ENCODE peak calls at places on chromosomes 2 and 18, in ten cellular contexts. H is breast epithelium, Q is endodermal cell, S is colonic mucosa, F is fibroblast of lung, P is body of pancreas, D is transverse colon, L is MM.1S, G is stomach, V is lower lobe of right lung. N is an unnamed sample.

GRCh38 chr2:3751281-3751680 is 47.9 kb downstream of the DCDC2C start:
- DNase-seq in G (no peak), H (no peak), L (no peak), Q (peak; percentile 37), V (no peak), F (no peak), D (no peak), S (no peak), P (no peak), N (no peak)

GRCh38 chr2:112033600-112033999 is 21.5 kb upstream of the TMEM87B start:
- DNase-seq in D (no peak), H (no peak), L (no peak), F (peak; percentile 75), G (no peak), S (no peak), Q (no peak), V (peak; percentile 49), P (peak; percentile 59), N (no peak)

GRCh38 chr2:45029215-45029614 is 20.0 kb upstream of the SIX2 start:
- DNase-seq in V (no peak), S (no peak), P (no peak), L (no peak), H (no peak), G (no peak), Q (no peak), D (no peak), F (no peak), N (no peak)

GRCh38 chr2:240348522-240348921 is 86.9 kb upstream of the GPC1 start:
- DNase-seq in F (peak; percentile 10), V (no peak), P (no peak), S (no peak), D (no peak), H (no peak), Q (no peak), L (peak; percentile 52), G (no peak), N (no peak)

GRCh38 chr2:1046067-1046466 is 95.4 kb downstream of the SNTG2 start:
- DNase-seq in L (no peak), H (no peak), P (no peak), G (no peak), D (no peak), V (no peak), S (no peak), F (no peak), Q (no peak), N (no peak)

GRCh38 chr18:76420888-76421287 is 74.2 kb downstream of the ZNF516 start:
- DNase-seq in V (no peak), G (no peak), Q (no peak), F (no peak), H (no peak), D (no peak), L (no peak), S (no peak), P (no peak), N (no peak)

GRCh38 chr2:73998451-73998850 is 13.7 kb downstream of the TET3 start:
- DNase-seq in H (no peak), P (no peak), D (no peak), G (no peak), Q (no peak), V (no peak), F (no peak), S (no peak), L (no peak), N (no peak)

GRCh38 chr2:26772064-26773001 is 8.2 kb downstream of the SLC35F6 start:
- DNase-seq in G (peak; percentile 96), P (peak; percentile 95), F (peak; percentile 24), S (peak; percentile 94), D (peak; percentile 92), V (peak; percentile 91), H (peak; percentile 95), L (no peak), Q (no peak), N (peak; percentile 32)

GRCh38 chr2:109129356-109129920 is 433 bp downstream of the SH3RF3 start:
- DNase-seq in H (no peak), Q (peak; percentile 74), L (peak; percentile 44), F (peak; percentile 52), D (no peak), V (peak; percentile 47), G (no peak), P (no peak), S (peak; percentile 21), N (no peak)

GRCh38 chr2:160471950-160472349 is 21.7 kb downstream of the RBMS1 start:
- DNase-seq in D (no peak), V (no peak), S (no peak), L (no peak), F (no peak), G (no peak), P (no peak), Q (no peak), H (no peak), N (no peak)

GRCh38 chr2:171798156-171798815 is 95.8 kb downstream of the SLC25A12 start:
- DNase-seq in S (no peak), D (no peak), Q (no peak), H (no peak), F (peak; percentile 75), L (no peak), P (no peak), G (no peak), V (no peak), N (peak; percentile 35)

GRCh38 chr2:47336259-47337238 is 66.4 kb upstream of the MSH2 start:
- DNase-seq in S (peak; percentile 61), D (peak; percentile 22), H (no peak), L (no peak), G (no peak), Q (peak; percentile 66), V (no peak), P (no peak), F (peak; percentile 42), N (no peak)

GRCh38 chr18:68840554-68841263 is 42.8 kb downstream of the CCDC102B start:
- DNase-seq in D (no peak), H (no peak), Q (no peak), L (no peak), G (no peak), P (peak; percentile 49), V (no peak), S (no peak), F (peak; percentile 96), N (peak; percentile 85)

GRCh38 chr2:196066794-196067382 is 1.7 kb downstream of the DNAH7 start:
- DNase-seq in H (no peak), V (no peak), S (no peak), Q (no peak), G (no peak), D (no peak), P (no peak), L (peak; percentile 44), F (no peak), N (no peak)

DNA sequence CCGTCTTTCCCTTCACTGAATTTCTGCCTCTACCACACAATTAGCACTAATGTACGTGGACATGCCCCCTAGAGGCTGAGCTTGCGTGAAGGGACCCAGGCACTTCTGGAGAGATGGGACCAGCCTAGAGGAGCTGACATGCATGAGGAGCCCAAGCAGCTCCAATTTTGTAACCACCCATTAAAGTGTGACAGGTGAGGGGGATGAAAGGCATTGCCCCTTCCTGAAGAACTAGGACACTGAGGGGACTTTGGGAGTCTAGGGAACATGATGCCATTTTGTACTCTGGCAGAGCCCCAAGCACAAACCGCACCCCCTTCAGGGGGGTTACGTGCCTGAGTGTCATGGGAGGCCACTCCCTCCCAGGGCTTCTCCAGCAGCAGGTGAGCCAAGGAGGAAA is 63.6 kb downstream of the HNRNPLL start:
- DNase-seq in S (no peak), D (no peak), H (no peak), Q (peak; percentile 74), F (no peak), P (no peak), V (no peak), L (no peak), G (no peak), N (no peak)
- TF ChIP-seq CTCF in S (no peak), D (no peak), H (no peak), Q (peak; percentile 62), F (no peak), P (no peak), V (no peak), L (no peak), G (no peak), N (no peak)

DNA sequence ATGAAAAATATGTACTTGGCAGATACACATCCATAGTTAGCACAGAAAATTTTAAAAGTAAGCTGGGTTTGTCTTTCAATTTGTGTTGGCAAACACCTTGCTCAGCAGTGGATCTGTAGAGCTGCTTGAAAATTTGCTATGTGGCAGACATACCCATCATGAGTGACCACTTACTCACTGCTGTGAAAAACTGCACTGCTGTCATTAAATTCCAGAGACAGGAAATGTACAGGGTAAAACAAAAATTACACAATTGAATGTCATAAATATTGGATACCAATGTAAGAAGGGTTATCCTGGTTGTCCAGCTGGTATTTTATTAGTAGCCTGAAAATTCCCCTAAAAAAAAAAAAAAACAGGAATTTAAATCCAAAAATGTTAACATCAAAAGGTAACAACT is 24.5 kb downstream of the NIF3L1 start:
- DNase-seq in D (no peak), G (no peak), S (no peak), P (no peak), Q (no peak), V (no peak), F (peak; percentile 75), L (no peak), H (no peak), N (peak; percentile 45)
- H3K4me3 ChIP-seq in D (no peak overlapping the region), G (no peak overlapping the region), S (no peak overlapping the region), P (no peak overlapping the region), Q (no peak overlapping the region), V (no peak overlapping the region), F (no peak overlapping the region), L (no peak overlapping the region), H (no peak overlapping the region), N (no peak overlapping the region)

GRCh38 chr2:106537047-106537446 is 49.9 kb downstream of the CD8B2 start:
- DNase-seq in H (no peak), S (no peak), Q (no peak), L (no peak), G (no peak), P (peak; percentile 52), D (no peak), V (peak; percentile 55), F (no peak), N (no peak)
- H3K27me3 ChIP-seq in H (no peaks in the 10 kb centered on the region), S (no peaks in the 10 kb centered on the region), Q (peaks cover 9% of the 10 kb centered on the region), L (no peaks in the 10 kb centered on the region), G (no peaks in the 10 kb centered on the region), P (no peaks in the 10 kb centered on the region), D (peaks cover 1% of the 10 kb centered on the region), V (peaks cover 4% of the 10 kb centered on the region), F (no peaks in the 10 kb centered on the region), N (no peaks in the 10 kb centered on the region)

DNA sequence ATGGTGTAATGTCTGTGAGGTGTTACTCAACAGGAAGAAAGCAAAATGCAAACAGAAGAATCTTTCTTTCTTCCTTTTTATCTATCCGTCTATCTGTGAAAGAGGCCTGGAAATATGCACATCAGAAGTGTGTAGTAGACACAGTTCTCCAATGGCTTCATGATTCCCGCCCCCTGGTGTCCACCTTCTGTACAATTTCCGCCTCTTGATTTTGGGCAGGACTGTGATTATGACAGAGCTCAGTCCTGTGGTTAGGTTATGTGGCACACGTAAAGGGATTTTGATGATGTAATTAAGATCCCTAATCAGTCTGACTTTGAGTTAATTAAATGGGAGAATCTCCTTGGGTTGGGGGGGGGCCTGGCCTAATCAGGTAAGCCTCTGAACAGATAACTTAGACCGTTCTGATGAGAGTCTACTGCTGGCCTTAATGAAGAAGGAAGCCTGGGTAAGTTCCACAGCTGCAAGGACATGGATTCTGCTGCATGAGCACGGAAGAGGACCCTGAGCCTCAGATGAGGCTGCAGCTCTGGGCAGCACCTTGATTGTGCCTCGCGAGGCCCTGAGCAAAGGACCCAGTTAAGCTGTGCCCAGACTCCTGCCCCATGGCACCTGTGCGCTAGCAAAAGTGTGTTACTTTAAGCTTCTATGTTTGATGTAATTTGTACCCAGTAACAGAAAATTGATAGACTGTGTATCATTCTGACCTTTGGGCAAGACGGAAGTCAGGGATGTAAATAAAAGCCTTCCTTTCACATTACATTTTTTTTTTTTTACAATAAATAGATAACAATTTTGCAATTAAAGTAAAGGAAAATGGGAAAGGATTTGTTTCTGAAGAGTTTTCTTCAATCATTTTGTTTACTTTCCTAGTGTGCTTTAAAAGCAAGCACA is 11.3 kb upstream of the KCNF1 start:
- DNase-seq in L (no peak), S (peak; percentile 69), F (no peak), H (no peak), G (peak; percentile 55), V (no peak), P (no peak), D (peak; percentile 62), Q (no peak), N (no peak)
- TF ChIP-seq CTCF in L (peak; percentile 30), S (no peak), F (no peak), H (no peak), G (peak; percentile 31), V (peak; percentile 12), P (no peak), D (peak; percentile 32), Q (peak; percentile 59), N (no peak)

N was measured in BJ.